ENCODE peak calls at places on chromosome 18, in seven cellular contexts. One of them, this sample, is unnamed.

GRCh38 chr18:50193796-50194622 is 938 bp downstream of the MYO5B start:
- DNase-seq in MM.1S: peak; percentile 42
- DNase-seq in cardiac muscle cell: no peak
- DNase-seq in AG09309: no peak
- DNase-seq in astrocyte of the spinal cord: no peak
- DNase-seq in transverse colon: peak; percentile 47
- DNase-seq in retinal pigment epithelial cell: no peak
- DNase-seq in this sample: no peak

GRCh38 chr18:49041677-49042570 is 91.2 kb upstream of the SMAD7 start:
- DNase-seq in AG09309: no peak
- DNase-seq in astrocyte of the spinal cord: peak; percentile 58
- DNase-seq in transverse colon: peak; percentile 67
- DNase-seq in MM.1S: peak; percentile 36
- DNase-seq in retinal pigment epithelial cell: no peak
- DNase-seq in cardiac muscle cell: peak; percentile 67
- DNase-seq in this sample: no peak

GRCh38 chr18:24014062-24014985 is at the start of gene TTC39C:
- DNase-seq in AG09309: no peak
- DNase-seq in astrocyte of the spinal cord: peak; percentile 68
- DNase-seq in transverse colon: peak; percentile 69
- DNase-seq in cardiac muscle cell: peak; percentile 86
- DNase-seq in retinal pigment epithelial cell: no peak
- DNase-seq in MM.1S: peak; percentile 36
- DNase-seq in this sample: no peak

GRCh38 chr18:50726960-50727589 is 92.7 kb downstream of the MRO start:
- DNase-seq in retinal pigment epithelial cell: no peak
- DNase-seq in transverse colon: no peak
- DNase-seq in cardiac muscle cell: no peak
- DNase-seq in AG09309: no peak
- DNase-seq in MM.1S: no peak
- DNase-seq in astrocyte of the spinal cord: no peak
- DNase-seq in this sample: no peak

GRCh38 chr18:3212636-3213035 is 7.1 kb downstream of the MYOM1 start:
- DNase-seq in AG09309: no peak
- DNase-seq in retinal pigment epithelial cell: no peak
- DNase-seq in cardiac muscle cell: no peak
- DNase-seq in MM.1S: no peak
- DNase-seq in transverse colon: no peak
- DNase-seq in astrocyte of the spinal cord: no peak
- DNase-seq in this sample: no peak

GRCh38 chr18:9109523-9109922 is 7.0 kb downstream of the NDUFV2 start:
- DNase-seq in retinal pigment epithelial cell: no peak
- DNase-seq in MM.1S: no peak
- DNase-seq in cardiac muscle cell: peak; percentile 45
- DNase-seq in AG09309: peak; percentile 46
- DNase-seq in transverse colon: no peak
- DNase-seq in astrocyte of the spinal cord: peak; percentile 56
- DNase-seq in this sample: no peak

GRCh38 chr18:24490545-24490944 is 30.1 kb downstream of the HRH4 start:
- DNase-seq in retinal pigment epithelial cell: no peak
- DNase-seq in transverse colon: no peak
- DNase-seq in MM.1S: no peak
- DNase-seq in AG09309: no peak
- DNase-seq in astrocyte of the spinal cord: no peak
- DNase-seq in cardiac muscle cell: peak; percentile 14
- DNase-seq in this sample: no peak

GRCh38 chr18:64734063-64734462 is 585.2 kb upstream of the LINC00305 start:
- DNase-seq in cardiac muscle cell: no peak
- DNase-seq in transverse colon: no peak
- DNase-seq in MM.1S: no peak
- DNase-seq in retinal pigment epithelial cell: no peak
- DNase-seq in astrocyte of the spinal cord: no peak
- DNase-seq in AG09309: no peak
- DNase-seq in this sample: no peak

GRCh38 chr18:22169011-22169888 is at the start of gene GATA6:
- DNase-seq in astrocyte of the spinal cord: peak; percentile 93
- DNase-seq in transverse colon: peak; percentile 91
- DNase-seq in retinal pigment epithelial cell: peak; percentile 77
- DNase-seq in cardiac muscle cell: peak; percentile 99
- DNase-seq in MM.1S: no peak
- DNase-seq in AG09309: peak; percentile 74
- DNase-seq in this sample: no peak

GRCh38 chr18:59663096-59663495 is 34.1 kb downstream of the CCBE1 start:
- DNase-seq in transverse colon: no peak
- DNase-seq in retinal pigment epithelial cell: no peak
- DNase-seq in astrocyte of the spinal cord: no peak
- DNase-seq in cardiac muscle cell: no peak
- DNase-seq in AG09309: no peak
- DNase-seq in MM.1S: no peak
- DNase-seq in this sample: no peak

GRCh38 chr18:50284226-50284885 is 3.0 kb upstream of the MBD1 start:
- DNase-seq in MM.1S: no peak
- DNase-seq in astrocyte of the spinal cord: peak; percentile 2
- DNase-seq in cardiac muscle cell: no peak
- DNase-seq in AG09309: no peak
- DNase-seq in transverse colon: no peak
- DNase-seq in retinal pigment epithelial cell: no peak
- DNase-seq in this sample: no peak

GRCh38 chr18:22439447-22439846 is 21.7 kb upstream of the CTAGE1 start:
- DNase-seq in cardiac muscle cell: peak; percentile 56
- DNase-seq in MM.1S: no peak
- DNase-seq in astrocyte of the spinal cord: peak; percentile 27
- DNase-seq in retinal pigment epithelial cell: no peak
- DNase-seq in transverse colon: no peak
- DNase-seq in AG09309: no peak
- DNase-seq in this sample: no peak

GRCh38 chr18:72201032-72201431 is 343.1 kb downstream of the CBLN2 start:
- DNase-seq in AG09309: no peak
- DNase-seq in transverse colon: no peak
- DNase-seq in astrocyte of the spinal cord: no peak
- DNase-seq in MM.1S: peak; percentile 75
- DNase-seq in retinal pigment epithelial cell: no peak
- DNase-seq in cardiac muscle cell: no peak
- DNase-seq in this sample: no peak

GRCh38 chr18:59769105-59769865 is 72.1 kb upstream of the CCBE1 start:
- DNase-seq in cardiac muscle cell: peak; percentile 74
- DNase-seq in AG09309: no peak
- DNase-seq in astrocyte of the spinal cord: peak; percentile 30
- DNase-seq in MM.1S: no peak
- DNase-seq in transverse colon: no peak
- DNase-seq in retinal pigment epithelial cell: no peak
- DNase-seq in this sample: no peak

GRCh38 chr18:335741-336140 is 67.9 kb upstream of the THOC1 start:
- DNase-seq in MM.1S: no peak
- DNase-seq in retinal pigment epithelial cell: no peak
- DNase-seq in cardiac muscle cell: no peak
- DNase-seq in astrocyte of the spinal cord: no peak
- DNase-seq in AG09309: no peak
- DNase-seq in transverse colon: no peak
- DNase-seq in this sample: no peak

GRCh38 chr18:63476666-63477065 is at the start of gene SERPINB5:
- DNase-seq in transverse colon: peak; percentile 90
- DNase-seq in astrocyte of the spinal cord: no peak
- DNase-seq in AG09309: no peak
- DNase-seq in retinal pigment epithelial cell: no peak
- DNase-seq in cardiac muscle cell: no peak
- DNase-seq in MM.1S: no peak
- DNase-seq in this sample: no peak

GRCh38 chr18:79637181-79637920 is 42.3 kb upstream of the CTDP1 start:
- DNase-seq in MM.1S: no peak
- DNase-seq in transverse colon: no peak
- DNase-seq in AG09309: no peak
- DNase-seq in cardiac muscle cell: no peak
- DNase-seq in retinal pigment epithelial cell: no peak
- DNase-seq in astrocyte of the spinal cord: no peak
- DNase-seq in this sample: no peak

GRCh38 chr18:57819671-57820460 is 16.8 kb upstream of the ATP8B1 start:
- DNase-seq in astrocyte of the spinal cord: peak; percentile 90
- DNase-seq in transverse colon: peak; percentile 82
- DNase-seq in cardiac muscle cell: peak; percentile 74
- DNase-seq in AG09309: no peak
- DNase-seq in MM.1S: no peak
- DNase-seq in retinal pigment epithelial cell: peak; percentile 92
- DNase-seq in this sample: peak; percentile 93

GRCh38 chr18:79947054-79947755 is 4.2 kb downstream of the SLC66A2 start:
- DNase-seq in transverse colon: peak; percentile 9
- DNase-seq in cardiac muscle cell: no peak
- DNase-seq in astrocyte of the spinal cord: no peak
- DNase-seq in retinal pigment epithelial cell: no peak
- DNase-seq in AG09309: no peak
- DNase-seq in MM.1S: no peak
- DNase-seq in this sample: no peak

GRCh38 chr18:36394486-36394885 is 97.0 kb downstream of the FHOD3 start:
- DNase-seq in MM.1S: no peak
- DNase-seq in retinal pigment epithelial cell: no peak
- DNase-seq in astrocyte of the spinal cord: no peak
- DNase-seq in transverse colon: no peak
- DNase-seq in AG09309: no peak
- DNase-seq in cardiac muscle cell: no peak
- DNase-seq in this sample: no peak

GRCh38 chr18:79627750-79628294 is 51.8 kb upstream of the CTDP1 start:
- DNase-seq in MM.1S: no peak
- DNase-seq in retinal pigment epithelial cell: no peak
- DNase-seq in astrocyte of the spinal cord: no peak
- DNase-seq in cardiac muscle cell: no peak
- DNase-seq in transverse colon: no peak
- DNase-seq in AG09309: no peak
- DNase-seq in this sample: no peak

GRCh38 chr18:63378919-63379638 is 12.1 kb upstream of the KDSR start:
- DNase-seq in retinal pigment epithelial cell: no peak
- DNase-seq in transverse colon: no peak
- DNase-seq in AG09309: no peak
- DNase-seq in cardiac muscle cell: peak; percentile 27
- DNase-seq in MM.1S: peak; percentile 16
- DNase-seq in astrocyte of the spinal cord: peak; percentile 18
- DNase-seq in this sample: no peak

GRCh38 chr18:36149514-36150289 is 20.0 kb downstream of the ELP2 start:
- DNase-seq in transverse colon: no peak
- DNase-seq in cardiac muscle cell: no peak
- DNase-seq in retinal pigment epithelial cell: no peak
- DNase-seq in MM.1S: peak; percentile 72
- DNase-seq in astrocyte of the spinal cord: no peak
- DNase-seq in AG09309: no peak
- DNase-seq in this sample: no peak

GRCh38 chr18:49849331-49850217 is 36.2 kb upstream of the ACAA2 start:
- DNase-seq in retinal pigment epithelial cell: peak; percentile 89
- DNase-seq in MM.1S: no peak
- DNase-seq in cardiac muscle cell: peak; percentile 85
- DNase-seq in transverse colon: peak; percentile 93
- DNase-seq in AG09309: peak; percentile 42
- DNase-seq in astrocyte of the spinal cord: peak; percentile 92
- DNase-seq in this sample: peak; percentile 88

GRCh38 chr18:61838521-61838920 is 54.3 kb downstream of the RNF152 start:
- DNase-seq in transverse colon: no peak
- DNase-seq in cardiac muscle cell: no peak
- DNase-seq in retinal pigment epithelial cell: no peak
- DNase-seq in AG09309: no peak
- DNase-seq in astrocyte of the spinal cord: no peak
- DNase-seq in MM.1S: no peak
- DNase-seq in this sample: no peak
- TF ChIP-seq CTCF in transverse colon: no peak
- TF ChIP-seq CTCF in cardiac muscle cell: no peak
- TF ChIP-seq CTCF in retinal pigment epithelial cell: no peak
- TF ChIP-seq CTCF in AG09309: no peak
- TF ChIP-seq CTCF in astrocyte of the spinal cord: no peak
- TF ChIP-seq CTCF in MM.1S: no peak
- TF ChIP-seq CTCF in this sample: no peak

GRCh38 chr18:47798366-47798765 is 132.1 kb downstream of the SMAD2 start:
- DNase-seq in cardiac muscle cell: no peak
- DNase-seq in MM.1S: no peak
- DNase-seq in astrocyte of the spinal cord: no peak
- DNase-seq in transverse colon: no peak
- DNase-seq in retinal pigment epithelial cell: no peak
- DNase-seq in AG09309: no peak
- DNase-seq in this sample: no peak
- H3K4me3 ChIP-seq in cardiac muscle cell: no peak overlapping the region
- H3K4me3 ChIP-seq in MM.1S: no peak overlapping the region
- H3K4me3 ChIP-seq in astrocyte of the spinal cord: no peak overlapping the region
- H3K4me3 ChIP-seq in transverse colon: no peak overlapping the region
- H3K4me3 ChIP-seq in retinal pigment epithelial cell: no peak overlapping the region
- H3K4me3 ChIP-seq in AG09309: no peak overlapping the region
- H3K4me3 ChIP-seq in this sample: no peak overlapping the region

DNA sequence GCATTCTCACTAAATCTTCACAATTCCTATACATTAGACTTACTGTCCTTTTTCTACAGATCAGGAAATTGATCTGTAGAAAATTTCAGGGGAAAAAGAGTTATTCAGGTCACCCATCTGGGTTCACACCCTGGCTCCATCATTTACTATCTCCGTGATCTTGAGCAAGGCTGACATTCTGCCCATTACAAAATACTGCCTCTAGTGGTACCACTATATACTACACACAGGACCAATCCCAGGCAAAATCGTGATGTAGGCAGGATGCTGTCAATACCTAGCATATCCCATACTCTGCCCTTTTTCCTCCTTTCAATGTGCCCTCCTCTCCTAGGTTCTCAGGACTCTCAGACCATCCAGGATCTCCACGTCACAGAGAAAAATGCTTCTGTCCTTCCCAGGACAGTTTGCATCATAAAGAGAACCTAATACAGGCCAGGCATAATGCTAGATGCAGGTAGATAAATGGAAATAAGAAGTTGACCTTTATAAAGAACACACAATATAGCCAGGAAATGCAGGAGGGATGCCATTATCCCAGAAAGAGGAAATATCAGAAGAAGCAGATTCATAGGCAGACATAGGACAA is 101.9 kb downstream of the CDH20 start:
- DNase-seq in transverse colon: no peak
- DNase-seq in retinal pigment epithelial cell: no peak
- DNase-seq in MM.1S: no peak
- DNase-seq in AG09309: no peak
- DNase-seq in astrocyte of the spinal cord: no peak
- DNase-seq in cardiac muscle cell: peak; percentile 21
- DNase-seq in this sample: no peak
- TF ChIP-seq CTCF in transverse colon: peak; percentile 46
- TF ChIP-seq CTCF in retinal pigment epithelial cell: peak; percentile 72
- TF ChIP-seq CTCF in MM.1S: peak; percentile 49
- TF ChIP-seq CTCF in AG09309: peak; percentile 58
- TF ChIP-seq CTCF in astrocyte of the spinal cord: peak; percentile 59
- TF ChIP-seq CTCF in cardiac muscle cell: peak; percentile 60
- TF ChIP-seq CTCF in this sample: peak; percentile 61

DNA sequence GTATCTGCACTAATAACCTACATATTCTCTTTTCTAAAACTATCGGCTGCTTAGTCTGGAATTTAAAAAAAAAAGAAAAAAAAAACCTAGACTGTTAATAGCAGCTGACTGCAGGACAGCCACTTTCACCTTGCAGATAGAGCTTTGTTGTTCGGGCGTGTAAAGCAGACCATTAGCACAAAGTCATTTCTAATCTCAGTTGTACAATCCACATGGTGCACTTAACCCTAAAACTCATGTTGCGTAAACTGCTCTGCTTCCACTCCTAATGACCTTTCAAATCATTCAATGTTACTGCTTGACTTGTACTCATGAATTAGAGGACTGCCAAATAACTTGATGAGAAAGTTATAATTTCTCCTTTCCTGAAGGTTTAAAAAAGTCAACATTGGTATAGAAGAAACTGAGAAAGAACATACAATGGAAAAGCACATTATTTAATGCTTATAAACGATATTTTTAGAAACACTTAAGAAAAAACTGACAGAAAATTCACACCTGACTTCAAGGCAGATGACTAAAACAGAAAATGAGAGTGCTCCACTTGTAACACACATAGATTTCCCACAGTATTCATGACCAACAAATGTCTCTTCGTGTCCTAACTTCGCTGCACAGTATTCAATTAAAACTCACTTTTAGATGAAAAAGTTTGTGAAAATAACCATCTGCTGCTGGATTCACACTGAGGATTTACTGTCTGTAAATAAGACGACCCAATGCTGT is 2.6 kb downstream of the CDH2 start:
- DNase-seq in cardiac muscle cell: no peak
- DNase-seq in retinal pigment epithelial cell: no peak
- DNase-seq in astrocyte of the spinal cord: peak; percentile 28
- DNase-seq in transverse colon: no peak
- DNase-seq in MM.1S: no peak
- DNase-seq in AG09309: no peak
- DNase-seq in this sample: no peak
- H3K4me3 ChIP-seq in cardiac muscle cell: peak overlapping the region; percentile 91
- H3K4me3 ChIP-seq in retinal pigment epithelial cell: peak overlapping the region; percentile 95
- H3K4me3 ChIP-seq in astrocyte of the spinal cord: peak overlapping the region; percentile 80
- H3K4me3 ChIP-seq in transverse colon: no peak overlapping the region
- H3K4me3 ChIP-seq in MM.1S: no peak overlapping the region
- H3K4me3 ChIP-seq in AG09309: peak overlapping the region; percentile 91
- H3K4me3 ChIP-seq in this sample: peak overlapping the region; percentile 90

This sample was measured in epithelial cell of proximal tubule.